ENCODE peak calls at places on chromosomes 13 and 19, in five cellular contexts. One of them, this sample, is unnamed.

GRCh38 chr19:5002143-5002542 is 33.2 kb downstream of the KDM4B start:
- DNase-seq in H1: no peak
- DNase-seq in IMR-90: peak
- DNase-seq in neuronal stem cell: no peak
- DNase-seq in mesenchymal stem cell: peak
- DNase-seq in this sample: no peak

GRCh38 chr19:4449022-4449825 is 8.4 kb downstream of the UBXN6 start:
- DNase-seq in mesenchymal stem cell: no peak
- DNase-seq in IMR-90: no peak
- DNase-seq in H1: no peak
- DNase-seq in neuronal stem cell: no peak
- DNase-seq in this sample: peak

GRCh38 chr19:16571689-16572331 is 405 bp downstream of the SLC35E1 start:
- DNase-seq in IMR-90: peak
- DNase-seq in neuronal stem cell: peak
- DNase-seq in mesenchymal stem cell: peak
- DNase-seq in H1: no peak
- DNase-seq in this sample: no peak

GRCh38 chr19:47228168-47228936 is 2.6 kb downstream of the BBC3 start:
- DNase-seq in H1: no peak
- DNase-seq in mesenchymal stem cell: peak
- DNase-seq in IMR-90: peak
- DNase-seq in neuronal stem cell: no peak
- DNase-seq in this sample: peak

GRCh38 chr13:39783051-39783450 is 127.6 kb downstream of the COG6 start:
- DNase-seq in neuronal stem cell: no peak
- DNase-seq in IMR-90: no peak
- DNase-seq in mesenchymal stem cell: no peak
- DNase-seq in H1: no peak
- DNase-seq in this sample: no peak

GRCh38 chr19:15365264-15365663 is 14.3 kb downstream of the AKAP8 start:
- DNase-seq in neuronal stem cell: no peak
- DNase-seq in mesenchymal stem cell: no peak
- DNase-seq in IMR-90: no peak
- DNase-seq in H1: no peak
- DNase-seq in this sample: no peak

GRCh38 chr19:29625316-29625715 is 19.2 kb downstream of the POP4 start:
- DNase-seq in H1: no peak
- DNase-seq in IMR-90: no peak
- DNase-seq in neuronal stem cell: peak
- DNase-seq in mesenchymal stem cell: no peak
- DNase-seq in this sample: no peak

GRCh38 chr19:7679017-7679720 is 1.5 kb upstream of the TRAPPC5 start:
- DNase-seq in H1: no peak
- DNase-seq in neuronal stem cell: no peak
- DNase-seq in mesenchymal stem cell: peak
- DNase-seq in IMR-90: no peak
- DNase-seq in this sample: no peak

GRCh38 chr13:21171420-21171819 is 4.9 kb downstream of the SKA3 start:
- DNase-seq in mesenchymal stem cell: no peak
- DNase-seq in IMR-90: no peak
- DNase-seq in H1: no peak
- DNase-seq in neuronal stem cell: no peak
- DNase-seq in this sample: no peak

GRCh38 chr13:21181671-21182070 is 5.2 kb downstream of the MRPL57 start:
- DNase-seq in IMR-90: no peak
- DNase-seq in neuronal stem cell: no peak
- DNase-seq in H1: no peak
- DNase-seq in mesenchymal stem cell: no peak
- DNase-seq in this sample: no peak

GRCh38 chr13:21176982-21177284 is 475 bp downstream of the MRPL57 start:
- DNase-seq in mesenchymal stem cell: no peak
- DNase-seq in neuronal stem cell: no peak
- DNase-seq in H1: no peak
- DNase-seq in IMR-90: no peak
- DNase-seq in this sample: no peak

GRCh38 chr13:21175656-21176194 is 627 bp downstream of the SKA3 start:
- DNase-seq in IMR-90: peak
- DNase-seq in mesenchymal stem cell: no peak
- DNase-seq in neuronal stem cell: no peak
- DNase-seq in H1: no peak
- DNase-seq in this sample: no peak

GRCh38 chr13:21176195-21176981 is at the start of the genes MRPL57 and SKA3:
- DNase-seq in H1: peak
- DNase-seq in neuronal stem cell: peak
- DNase-seq in mesenchymal stem cell: peak
- DNase-seq in IMR-90: peak
- DNase-seq in this sample: peak
- H2BK15ac ChIP-seq in H1: no peak
- H2BK15ac ChIP-seq in neuronal stem cell: peak
- H2BK15ac ChIP-seq in mesenchymal stem cell: peak
- H2BK15ac ChIP-seq in IMR-90: no peak
- H2BK15ac ChIP-seq in this sample: no peak

DNA sequence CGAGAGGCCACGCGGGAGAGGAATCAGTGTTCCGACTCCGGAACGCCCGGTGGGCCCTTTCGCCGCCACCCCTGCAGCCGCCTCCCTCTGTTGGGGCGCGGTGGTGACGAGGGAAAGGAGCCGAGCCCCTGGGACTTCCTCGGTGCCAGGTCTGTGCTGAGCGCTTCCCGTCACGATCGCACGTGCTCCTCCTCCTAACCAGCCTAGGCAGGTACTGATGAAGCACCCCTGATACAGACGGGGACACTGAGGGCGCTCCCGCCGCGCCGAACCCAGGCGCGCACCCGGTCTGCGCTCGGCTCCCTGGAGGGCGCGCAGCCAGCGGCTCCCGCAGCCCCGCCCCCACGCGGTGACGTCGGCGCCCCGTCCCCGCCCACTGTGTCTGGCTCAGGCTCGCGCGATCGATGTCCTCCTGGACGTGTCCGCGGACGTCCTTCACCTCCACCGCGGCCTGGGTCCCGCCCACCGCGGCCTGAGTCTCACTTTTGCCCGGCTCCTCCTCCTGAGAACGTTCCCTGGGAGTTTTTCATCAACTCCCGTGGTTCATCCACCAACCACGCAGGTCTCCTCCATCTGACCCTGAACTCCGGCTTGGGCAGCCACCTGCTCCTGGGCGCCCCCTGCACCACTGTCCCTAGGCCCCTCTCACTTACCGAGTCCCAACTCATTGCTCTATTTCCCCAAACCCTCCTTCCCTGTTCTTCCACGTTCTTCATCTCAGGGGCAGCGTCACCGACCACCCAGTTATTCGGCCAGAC is 2.6 kb upstream of the KLK15 start:
- DNase-seq in neuronal stem cell: peak
- DNase-seq in H1: no peak
- DNase-seq in mesenchymal stem cell: peak
- DNase-seq in IMR-90: peak
- DNase-seq in this sample: peak
- H3K14ac ChIP-seq in neuronal stem cell: peak
- H3K14ac ChIP-seq in H1: no peak
- H3K14ac ChIP-seq in mesenchymal stem cell: peak
- H3K14ac ChIP-seq in IMR-90: no peak
- H3K14ac ChIP-seq in this sample: peak

GRCh38 chr19:58482372-58482771 is 6.2 kb downstream of the ZNF446 start:
- DNase-seq in neuronal stem cell: no peak
- DNase-seq in mesenchymal stem cell: no peak
- DNase-seq in H1: no peak
- DNase-seq in IMR-90: no peak
- DNase-seq in this sample: no peak
- H4K8ac ChIP-seq in neuronal stem cell: no peak
- H4K8ac ChIP-seq in mesenchymal stem cell: no peak
- H4K8ac ChIP-seq in H1: no peak
- H4K8ac ChIP-seq in IMR-90: no peak
- H4K8ac ChIP-seq in this sample: no peak

GRCh38 chr13:27171244-27171829 is at the start of gene USP12:
- DNase-seq in H1: no peak
- DNase-seq in mesenchymal stem cell: peak
- DNase-seq in neuronal stem cell: no peak
- DNase-seq in IMR-90: peak
- DNase-seq in this sample: peak
- H2BK15ac ChIP-seq in H1: peak
- H2BK15ac ChIP-seq in mesenchymal stem cell: peak
- H2BK15ac ChIP-seq in neuronal stem cell: no peak
- H2BK15ac ChIP-seq in IMR-90: no peak
- H2BK15ac ChIP-seq in this sample: no peak

GRCh38 chr13:46797468-46798237 is 692 bp upstream of the ESD start:
- DNase-seq in neuronal stem cell: no peak
- DNase-seq in mesenchymal stem cell: no peak
- DNase-seq in IMR-90: peak
- DNase-seq in H1: no peak
- DNase-seq in this sample: no peak
- H3K14ac ChIP-seq in neuronal stem cell: no peak
- H3K14ac ChIP-seq in mesenchymal stem cell: peak
- H3K14ac ChIP-seq in IMR-90: peak
- H3K14ac ChIP-seq in H1: no peak
- H3K14ac ChIP-seq in this sample: no peak

GRCh38 chr19:55601127-55601526 is 1.0 kb downstream of the ZNF524 start:
- DNase-seq in IMR-90: no peak
- DNase-seq in neuronal stem cell: no peak
- DNase-seq in H1: no peak
- DNase-seq in mesenchymal stem cell: no peak
- DNase-seq in this sample: no peak
- H4K8ac ChIP-seq in IMR-90: peak
- H4K8ac ChIP-seq in neuronal stem cell: no peak
- H4K8ac ChIP-seq in H1: no peak
- H4K8ac ChIP-seq in mesenchymal stem cell: peak
- H4K8ac ChIP-seq in this sample: no peak